ENCODE peak calls at places on chromosome 12, in six cellular contexts. X is cardiac muscle cell, Y is GM06990, I is GM12865, T is fibroblast of mammary gland, P is RWPE2. F is an unnamed sample.

GRCh38 chr12:120397827-120398563 is 29.0 kb upstream of the MSI1 start:
- DNase-seq in Y (no peak), T (no peak), P (no peak), X (no peak), I (no peak), F (no peak)

GRCh38 chr12:49331360-49332222 is 5.4 kb downstream of the C1QL4 start:
- DNase-seq in I (no peak), Y (no peak), X (peak), P (peak), T (peak), F (no peak)

GRCh38 chr12:22121224-22121623 is 75.2 kb downstream of the CMAS start:
- DNase-seq in I (peak), X (no peak), P (no peak), T (no peak), Y (no peak), F (no peak)

GRCh38 chr12:84329933-84330332 is 582.7 kb downstream of the SLC6A15 start:
- DNase-seq in I (no peak), Y (no peak), X (no peak), T (no peak), P (no peak), F (no peak)

GRCh38 chr12:93231938-93232337 is 145.8 kb upstream of the NUDT4 start:
- DNase-seq in Y (no peak), I (no peak), P (no peak), X (no peak), T (no peak), F (no peak)

GRCh38 chr12:132339856-132340255 is 10.5 kb upstream of the GALNT9 start:
- DNase-seq in X (no peak), P (no peak), Y (no peak), T (no peak), I (no peak), F (no peak)

GRCh38 chr12:125403145-125403789 is 338.0 kb downstream of the AACS start:
- DNase-seq in X (peak), Y (no peak), T (peak), I (peak), P (no peak), F (peak)

GRCh38 chr12:94078138-94078723 is 70.1 kb upstream of the PLXNC1 start:
- DNase-seq in P (no peak), T (no peak), I (no peak), Y (no peak), X (no peak), F (no peak)

GRCh38 chr12:57918182-57918581 is 23.2 kb upstream of the ATP23 start:
- DNase-seq in I (no peak), P (no peak), Y (no peak), T (no peak), X (no peak), F (no peak)

GRCh38 chr12:9669534-9669933 is at the start of gene CLEC2D:
- DNase-seq in I (peak), X (no peak), Y (peak), P (no peak), T (no peak), F (peak)

GRCh38 chr12:46887870-46888269 is 62.1 kb upstream of the SLC38A4 start:
- DNase-seq in P (no peak), Y (no peak), I (no peak), T (no peak), X (no peak), F (no peak)

GRCh38 chr12:13204428-13204827 is 7.9 kb downstream of the EMP1 start:
- DNase-seq in I (no peak), Y (no peak), P (no peak), T (peak), X (no peak), F (no peak)

GRCh38 chr12:75315518-75315917 is 14.6 kb downstream of the CAPS2 start:
- DNase-seq in I (no peak), P (no peak), Y (no peak), T (peak), X (no peak), F (no peak)

GRCh38 chr12:60066655-60067054 is 470.8 kb downstream of the SLC16A7 start:
- DNase-seq in P (no peak), T (no peak), Y (no peak), I (no peak), X (no peak), F (no peak)

GRCh38 chr12:103308396-103308795 is 187.4 kb downstream of the C12orf42 start:
- DNase-seq in X (no peak), T (no peak), I (no peak), P (no peak), Y (no peak), F (no peak)

GRCh38 chr12:123388948-123389559 is 5.1 kb downstream of the KMT5A start:
- DNase-seq in P (no peak), X (no peak), I (no peak), T (no peak), Y (no peak), F (peak)

GRCh38 chr12:109833307-109834189 is at the start of gene TRPV4:
- DNase-seq in P (no peak), T (peak), X (peak), Y (no peak), I (no peak), F (no peak)

GRCh38 chr12:89087876-89088275 is 264.4 kb downstream of the DUSP6 start:
- DNase-seq in P (no peak), Y (no peak), I (no peak), X (peak), T (no peak), F (no peak)

GRCh38 chr12:108193922-108194321 is 64.8 kb downstream of the WSCD2 start:
- DNase-seq in X (peak), I (peak), P (no peak), Y (no peak), T (peak), F (peak)

GRCh38 chr12:76898472-76898871 is 19.7 kb upstream of the CSRP2 start:
- DNase-seq in P (no peak), Y (no peak), T (no peak), I (no peak), X (no peak), F (no peak)

GRCh38 chr12:56644654-56645053 is 1.1 kb downstream of the ATP5F1B start:
- DNase-seq in Y (no peak), P (no peak), T (peak), I (no peak), X (no peak), F (no peak)

GRCh38 chr12:103114296-103115055 is 157.0 kb downstream of the ASCL1 start:
- DNase-seq in P (no peak), I (peak), X (no peak), T (no peak), Y (peak), F (peak)

GRCh38 chr12:124386661-124387509 is 92.0 kb downstream of the RFLNA start:
- DNase-seq in I (no peak), T (peak), Y (no peak), P (no peak), X (no peak), F (no peak)

GRCh38 chr12:116538682-116539264 is 20.4 kb upstream of the MAP1LC3B2 start:
- DNase-seq in Y (no peak), X (no peak), P (no peak), I (no peak), T (no peak), F (no peak)

GRCh38 chr12:19689226-19689625 is 249.9 kb downstream of the AEBP2 start:
- DNase-seq in P (no peak), T (no peak), X (no peak), I (no peak), Y (no peak), F (no peak)

GRCh38 chr12:5884285-5884684 is 60.8 kb downstream of the ANO2 start:
- DNase-seq in X (no peak), Y (no peak), T (no peak), P (no peak), I (no peak), F (no peak)

GRCh38 chr12:100229876-100230275 is 29.3 kb downstream of the ACTR6 start:
- DNase-seq in I (no peak), X (no peak), T (no peak), Y (no peak), P (no peak), F (no peak)

GRCh38 chr12:53844989-53845836 is 93.4 kb upstream of the HOXC13 start:
- DNase-seq in T (no peak), X (peak), I (no peak), P (peak), Y (no peak), F (no peak)

GRCh38 chr12:96228566-96229248 is 34.5 kb downstream of the ELK3 start:
- DNase-seq in I (no peak), T (no peak), P (peak), Y (no peak), X (no peak), F (no peak)

GRCh38 chr12:62191747-62192485 is 68.3 kb upstream of the USP15 start:
- DNase-seq in T (peak), P (peak), I (no peak), Y (peak), X (peak), F (peak)

GRCh38 chr12:124782132-124782531 is 81.5 kb downstream of the SCARB1 start:
- DNase-seq in X (no peak), T (no peak), P (no peak), Y (no peak), I (no peak), F (no peak)

GRCh38 chr12:15629108-15629507 is 160.1 kb downstream of the EPS8 start:
- DNase-seq in T (peak), X (peak), I (peak), Y (no peak), P (no peak), F (no peak)

GRCh38 chr12:17802657-17803641 is 287.0 kb downstream of the RERGL start:
- DNase-seq in Y (no peak), P (no peak), I (no peak), X (no peak), T (no peak), F (no peak)
- TF ChIP-seq CTCF in Y (no peak), P (no peak), I (no peak), X (no peak), T (no peak), F (no peak)

GRCh38 chr12:126747530-126748149 is 1519.3 kb upstream of the TMEM132C start:
- DNase-seq in I (peak), X (peak), Y (no peak), P (no peak), T (peak), F (peak)
- TF ChIP-seq CTCF in I (peak), X (peak), Y (peak), P (peak), T (peak), F (peak)

GRCh38 chr12:989751-990278 is 1.2 kb upstream of the ERC1 start:
- DNase-seq in Y (no peak), I (no peak), P (no peak), X (peak), T (peak), F (no peak)
- TF ChIP-seq CTCF in Y (no peak), I (no peak), P (no peak), X (no peak), T (no peak), F (no peak)

DNA sequence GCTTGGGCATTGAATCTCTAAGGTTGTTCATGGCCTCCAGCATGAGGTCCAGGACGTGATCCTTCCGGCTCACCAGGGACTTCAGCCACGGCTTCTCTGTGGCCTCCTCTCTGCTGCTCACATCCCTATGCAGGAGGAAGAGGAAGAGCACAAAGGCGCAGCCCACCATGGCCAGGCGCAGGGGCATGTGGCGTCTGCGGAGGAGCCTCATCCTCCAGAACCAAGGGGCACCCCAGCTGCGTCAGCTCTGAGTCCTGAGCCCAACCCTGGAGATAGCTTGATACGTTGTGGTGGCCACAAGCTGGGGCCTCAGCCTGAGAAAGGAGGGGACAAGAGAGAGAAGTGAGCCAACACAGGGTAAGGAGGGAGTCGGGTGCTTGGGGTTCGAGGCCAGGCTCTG is 11.6 kb downstream of the GALNT6 start:
- DNase-seq in P (no peak), X (no peak), Y (no peak), I (no peak), T (no peak), F (no peak)
- TF ChIP-seq CTCF in P (no peak), X (no peak), Y (no peak), I (no peak), T (no peak), F (no peak)

GRCh38 chr12:45213107-45213506 is 2.8 kb upstream of the ANO6 start:
- DNase-seq in P (no peak), T (no peak), X (no peak), I (no peak), Y (no peak), F (no peak)
- TF ChIP-seq CTCF in P (no peak), T (no peak), X (no peak), I (no peak), Y (no peak), F (no peak)

GRCh38 chr12:29155079-29155478 is 6.0 kb downstream of the FAR2 start:
- DNase-seq in I (peak), X (no peak), T (no peak), Y (no peak), P (no peak), F (no peak)
- TF ChIP-seq CTCF in I (no peak), X (no peak), T (no peak), Y (no peak), P (no peak), F (no peak)

GRCh38 chr12:122244565-122245371 is 18.9 kb upstream of the DIABLO start:
- DNase-seq in I (peak), T (no peak), P (no peak), X (no peak), Y (no peak), F (no peak)
- TF ChIP-seq CTCF in I (no peak), T (no peak), P (no peak), X (no peak), Y (no peak), F (no peak)